ENCODE peak calls at places on chromosomes 6 and 20, in five cellular contexts. One of them, this sample, is unnamed.

GRCh38 chr6:89999154-89999553 is 104.9 kb downstream of the GJA10 start:
- DNase-seq in nephron progenitor cell: no peak
- DNase-seq in fibroblast of mammary gland: peak; percentile 80
- DNase-seq in stimulated activated CD4-positive, alpha-beta T cell treated with anti-CD3 and anti-CD28 coated beads, Interleukin-15, amount 100 ng/mL, for 1 hour: no peak
- DNase-seq in DMS153: peak; percentile 100
- DNase-seq in this sample: peak; percentile 47

GRCh38 chr6:169499728-169500265 is 202.0 kb downstream of the WDR27 start:
- DNase-seq in nephron progenitor cell: no peak
- DNase-seq in fibroblast of mammary gland: no peak
- DNase-seq in stimulated activated CD4-positive, alpha-beta T cell treated with anti-CD3 and anti-CD28 coated beads, Interleukin-15, amount 100 ng/mL, for 1 hour: no peak
- DNase-seq in DMS153: no peak
- DNase-seq in this sample: no peak

GRCh38 chr6:136012198-136012884 is 160.8 kb downstream of the PDE7B start:
- DNase-seq in nephron progenitor cell: no peak
- DNase-seq in fibroblast of mammary gland: peak; percentile 88
- DNase-seq in stimulated activated CD4-positive, alpha-beta T cell treated with anti-CD3 and anti-CD28 coated beads, Interleukin-15, amount 100 ng/mL, for 1 hour: no peak
- DNase-seq in DMS153: no peak
- DNase-seq in this sample: no peak

GRCh38 chr6:132131351-132131750 is 180.2 kb upstream of the CCN2 start:
- DNase-seq in nephron progenitor cell: no peak
- DNase-seq in fibroblast of mammary gland: no peak
- DNase-seq in stimulated activated CD4-positive, alpha-beta T cell treated with anti-CD3 and anti-CD28 coated beads, Interleukin-15, amount 100 ng/mL, for 1 hour: no peak
- DNase-seq in DMS153: no peak
- DNase-seq in this sample: no peak

GRCh38 chr6:53921639-53922038 is 126.8 kb downstream of the LRRC1 start:
- DNase-seq in nephron progenitor cell: no peak
- DNase-seq in fibroblast of mammary gland: no peak
- DNase-seq in stimulated activated CD4-positive, alpha-beta T cell treated with anti-CD3 and anti-CD28 coated beads, Interleukin-15, amount 100 ng/mL, for 1 hour: no peak
- DNase-seq in DMS153: no peak
- DNase-seq in this sample: no peak

GRCh38 chr6:44976677-44977405 is 351.3 kb upstream of the RUNX2 start:
- DNase-seq in nephron progenitor cell: no peak
- DNase-seq in fibroblast of mammary gland: peak; percentile 17
- DNase-seq in stimulated activated CD4-positive, alpha-beta T cell treated with anti-CD3 and anti-CD28 coated beads, Interleukin-15, amount 100 ng/mL, for 1 hour: no peak
- DNase-seq in DMS153: no peak
- DNase-seq in this sample: no peak

GRCh38 chr6:22062807-22063408 is 233.9 kb downstream of the PRL start:
- DNase-seq in nephron progenitor cell: no peak
- DNase-seq in fibroblast of mammary gland: no peak
- DNase-seq in stimulated activated CD4-positive, alpha-beta T cell treated with anti-CD3 and anti-CD28 coated beads, Interleukin-15, amount 100 ng/mL, for 1 hour: no peak
- DNase-seq in DMS153: no peak
- DNase-seq in this sample: peak; percentile 91

GRCh38 chr20:62728781-62729300 is 20.2 kb downstream of the NTSR1 start:
- DNase-seq in nephron progenitor cell: peak; percentile 0
- DNase-seq in fibroblast of mammary gland: no peak
- DNase-seq in stimulated activated CD4-positive, alpha-beta T cell treated with anti-CD3 and anti-CD28 coated beads, Interleukin-15, amount 100 ng/mL, for 1 hour: no peak
- DNase-seq in DMS153: no peak
- DNase-seq in this sample: no peak

GRCh38 chr6:10837692-10837996 is 695 bp downstream of the MAK start:
- DNase-seq in nephron progenitor cell: no peak
- DNase-seq in fibroblast of mammary gland: no peak
- DNase-seq in stimulated activated CD4-positive, alpha-beta T cell treated with anti-CD3 and anti-CD28 coated beads, Interleukin-15, amount 100 ng/mL, for 1 hour: no peak
- DNase-seq in DMS153: no peak
- DNase-seq in this sample: peak; percentile 5

GRCh38 chr6:166019214-166019613 is 148.4 kb downstream of the TBXT start:
- DNase-seq in nephron progenitor cell: no peak
- DNase-seq in fibroblast of mammary gland: no peak
- DNase-seq in stimulated activated CD4-positive, alpha-beta T cell treated with anti-CD3 and anti-CD28 coated beads, Interleukin-15, amount 100 ng/mL, for 1 hour: no peak
- DNase-seq in DMS153: no peak
- DNase-seq in this sample: no peak

GRCh38 chr20:35551485-35551884 is 9.6 kb downstream of the ERGIC3 start:
- DNase-seq in nephron progenitor cell: no peak
- DNase-seq in fibroblast of mammary gland: peak; percentile 16
- DNase-seq in stimulated activated CD4-positive, alpha-beta T cell treated with anti-CD3 and anti-CD28 coated beads, Interleukin-15, amount 100 ng/mL, for 1 hour: no peak
- DNase-seq in DMS153: no peak
- DNase-seq in this sample: no peak

GRCh38 chr6:55953384-55953783 is 78.0 kb upstream of the BMP5 start:
- DNase-seq in nephron progenitor cell: no peak
- DNase-seq in fibroblast of mammary gland: peak; percentile 82
- DNase-seq in stimulated activated CD4-positive, alpha-beta T cell treated with anti-CD3 and anti-CD28 coated beads, Interleukin-15, amount 100 ng/mL, for 1 hour: no peak
- DNase-seq in DMS153: no peak
- DNase-seq in this sample: no peak

GRCh38 chr6:73388800-73389512 is 5.7 kb upstream of the DDX43 start:
- DNase-seq in nephron progenitor cell: peak; percentile 58
- DNase-seq in fibroblast of mammary gland: peak; percentile 56
- DNase-seq in stimulated activated CD4-positive, alpha-beta T cell treated with anti-CD3 and anti-CD28 coated beads, Interleukin-15, amount 100 ng/mL, for 1 hour: peak; percentile 19
- DNase-seq in DMS153: peak; percentile 51
- DNase-seq in this sample: peak; percentile 62

GRCh38 chr6:1840491-1841121 is 230.9 kb downstream of the FOXC1 start:
- DNase-seq in nephron progenitor cell: no peak
- DNase-seq in fibroblast of mammary gland: peak; percentile 64
- DNase-seq in stimulated activated CD4-positive, alpha-beta T cell treated with anti-CD3 and anti-CD28 coated beads, Interleukin-15, amount 100 ng/mL, for 1 hour: no peak
- DNase-seq in DMS153: no peak
- DNase-seq in this sample: no peak

GRCh38 chr6:101178748-101179147 is 214.8 kb upstream of the GRIK2 start:
- DNase-seq in nephron progenitor cell: no peak
- DNase-seq in fibroblast of mammary gland: no peak
- DNase-seq in stimulated activated CD4-positive, alpha-beta T cell treated with anti-CD3 and anti-CD28 coated beads, Interleukin-15, amount 100 ng/mL, for 1 hour: no peak
- DNase-seq in DMS153: no peak
- DNase-seq in this sample: no peak

GRCh38 chr20:43752561-43753301 is 25.9 kb upstream of the GTSF1L start:
- DNase-seq in nephron progenitor cell: no peak
- DNase-seq in fibroblast of mammary gland: peak; percentile 90
- DNase-seq in stimulated activated CD4-positive, alpha-beta T cell treated with anti-CD3 and anti-CD28 coated beads, Interleukin-15, amount 100 ng/mL, for 1 hour: no peak
- DNase-seq in DMS153: no peak
- DNase-seq in this sample: no peak

GRCh38 chr20:59666586-59666985 is 62.2 kb downstream of the PHACTR3 start:
- DNase-seq in nephron progenitor cell: no peak
- DNase-seq in fibroblast of mammary gland: no peak
- DNase-seq in stimulated activated CD4-positive, alpha-beta T cell treated with anti-CD3 and anti-CD28 coated beads, Interleukin-15, amount 100 ng/mL, for 1 hour: no peak
- DNase-seq in DMS153: no peak
- DNase-seq in this sample: no peak

This sample was measured in thyroid gland.